ENCODE peak calls at places on chromosome 14, in six cellular contexts. One of them, this sample, is unnamed.
A peak's percentile ranks its signal among the peaks of the same experiment; 100 is the strongest.

GRCh38 chr14:60632777-60633176 is 16.5 kb downstream of the SIX1 start:
- DNase-seq in HepG2: no peak
- DNase-seq in K562: no peak
- DNase-seq in H1: no peak
- DNase-seq in SK-N-SH: no peak
- DNase-seq in GM12878: peak; percentile 30
- DNase-seq in this sample: no peak

GRCh38 chr14:89641495-89642162 is 224.6 kb upstream of the FOXN3 start:
- DNase-seq in HepG2: peak; percentile 66
- DNase-seq in K562: no peak
- DNase-seq in H1: no peak
- DNase-seq in SK-N-SH: no peak
- DNase-seq in GM12878: peak; percentile 79
- DNase-seq in this sample: no peak

GRCh38 chr14:102183922-102184677 is 44.4 kb downstream of the WDR20 start:
- DNase-seq in HepG2: no peak
- DNase-seq in K562: no peak
- DNase-seq in H1: no peak
- DNase-seq in SK-N-SH: no peak
- DNase-seq in GM12878: no peak
- DNase-seq in this sample: no peak

GRCh38 chr14:74922752-74923401 is at the start of gene RPS6KL1:
- DNase-seq in HepG2: peak; percentile 74
- DNase-seq in K562: peak; percentile 89
- DNase-seq in H1: peak; percentile 50
- DNase-seq in SK-N-SH: peak; percentile 98
- DNase-seq in GM12878: no peak
- DNase-seq in this sample: peak; percentile 57

GRCh38 chr14:77068515-77069200 is 29.4 kb upstream of the CIPC start:
- DNase-seq in HepG2: no peak
- DNase-seq in K562: no peak
- DNase-seq in H1: no peak
- DNase-seq in SK-N-SH: no peak
- DNase-seq in GM12878: no peak
- DNase-seq in this sample: no peak

GRCh38 chr14:80930836-80931389 is 10.6 kb downstream of the CEP128 start:
- DNase-seq in HepG2: no peak
- DNase-seq in K562: no peak
- DNase-seq in H1: no peak
- DNase-seq in SK-N-SH: no peak
- DNase-seq in GM12878: peak; percentile 88
- DNase-seq in this sample: peak; percentile 68

GRCh38 chr14:95496111-95496681 is 20.3 kb downstream of the SYNE3 start:
- DNase-seq in HepG2: no peak
- DNase-seq in K562: no peak
- DNase-seq in H1: no peak
- DNase-seq in SK-N-SH: no peak
- DNase-seq in GM12878: no peak
- DNase-seq in this sample: no peak

GRCh38 chr14:88999137-88999536 is 174.7 kb downstream of the TTC8 start:
- DNase-seq in HepG2: no peak
- DNase-seq in K562: no peak
- DNase-seq in H1: no peak
- DNase-seq in SK-N-SH: no peak
- DNase-seq in GM12878: no peak
- DNase-seq in this sample: no peak

GRCh38 chr14:50678163-50678562 is 10.1 kb upstream of the SAV1 start:
- DNase-seq in HepG2: no peak
- DNase-seq in K562: no peak
- DNase-seq in H1: no peak
- DNase-seq in SK-N-SH: no peak
- DNase-seq in GM12878: no peak
- DNase-seq in this sample: no peak

GRCh38 chr14:89327771-89328212 is 89.2 kb downstream of the FOXN3 start:
- DNase-seq in HepG2: no peak
- DNase-seq in K562: no peak
- DNase-seq in H1: no peak
- DNase-seq in SK-N-SH: no peak
- DNase-seq in GM12878: no peak
- DNase-seq in this sample: no peak

GRCh38 chr14:75459099-75459741 is 31.4 kb downstream of the JDP2 start:
- DNase-seq in HepG2: no peak
- DNase-seq in K562: no peak
- DNase-seq in H1: no peak
- DNase-seq in SK-N-SH: no peak
- DNase-seq in GM12878: no peak
- DNase-seq in this sample: peak; percentile 90

GRCh38 chr14:85535916-85536834 is 6.2 kb downstream of the FLRT2 start:
- DNase-seq in HepG2: peak; percentile 12
- DNase-seq in K562: no peak
- DNase-seq in H1: no peak
- DNase-seq in SK-N-SH: peak; percentile 27
- DNase-seq in GM12878: no peak
- DNase-seq in this sample: no peak

GRCh38 chr14:91373591-91374245 is 43.9 kb downstream of the CCDC88C start:
- DNase-seq in HepG2: no peak
- DNase-seq in K562: no peak
- DNase-seq in H1: no peak
- DNase-seq in SK-N-SH: peak; percentile 55
- DNase-seq in GM12878: peak; percentile 80
- DNase-seq in this sample: no peak

GRCh38 chr14:57871487-57872080 is 5.7 kb upstream of the SLC35F4 start:
- DNase-seq in HepG2: peak; percentile 26
- DNase-seq in K562: peak; percentile 26
- DNase-seq in H1: no peak
- DNase-seq in SK-N-SH: peak; percentile 28
- DNase-seq in GM12878: peak; percentile 2
- DNase-seq in this sample: no peak

GRCh38 chr14:95327558-95328374 is 8.1 kb upstream of the CLMN start:
- DNase-seq in HepG2: no peak
- DNase-seq in K562: no peak
- DNase-seq in H1: no peak
- DNase-seq in SK-N-SH: no peak
- DNase-seq in GM12878: peak; percentile 91
- DNase-seq in this sample: no peak

GRCh38 chr14:94129758-94130414 is 482 bp upstream of the IFI27L2 start:
- DNase-seq in HepG2: no peak
- DNase-seq in K562: peak; percentile 58
- DNase-seq in H1: no peak
- DNase-seq in SK-N-SH: peak; percentile 59
- DNase-seq in GM12878: no peak
- DNase-seq in this sample: no peak

GRCh38 chr14:52333823-52334657 is 19.9 kb downstream of the PTGER2 start:
- DNase-seq in HepG2: no peak
- DNase-seq in K562: no peak
- DNase-seq in H1: no peak
- DNase-seq in SK-N-SH: no peak
- DNase-seq in GM12878: no peak
- DNase-seq in this sample: no peak

GRCh38 chr14:88232783-88233182 is 90.3 kb downstream of the KCNK10 start:
- DNase-seq in HepG2: no peak
- DNase-seq in K562: no peak
- DNase-seq in H1: no peak
- DNase-seq in SK-N-SH: no peak
- DNase-seq in GM12878: no peak
- DNase-seq in this sample: no peak

GRCh38 chr14:33525626-33526025 is 425.2 kb downstream of the EGLN3 start:
- DNase-seq in HepG2: no peak
- DNase-seq in K562: no peak
- DNase-seq in H1: no peak
- DNase-seq in SK-N-SH: no peak
- DNase-seq in GM12878: no peak
- DNase-seq in this sample: no peak

GRCh38 chr14:88974991-88975835 is 150.8 kb downstream of the TTC8 start:
- DNase-seq in HepG2: no peak
- DNase-seq in K562: no peak
- DNase-seq in H1: no peak
- DNase-seq in SK-N-SH: no peak
- DNase-seq in GM12878: no peak
- DNase-seq in this sample: no peak

GRCh38 chr14:24456980-24457379 is 14.4 kb upstream of the SDR39U1 start:
- DNase-seq in HepG2: no peak
- DNase-seq in K562: no peak
- DNase-seq in H1: no peak
- DNase-seq in SK-N-SH: no peak
- DNase-seq in GM12878: no peak
- DNase-seq in this sample: no peak

GRCh38 chr14:94342334-94342934 is 19.3 kb upstream of the SERPINA6 start:
- DNase-seq in HepG2: peak; percentile 82
- DNase-seq in K562: no peak
- DNase-seq in H1: no peak
- DNase-seq in SK-N-SH: peak; percentile 19
- DNase-seq in GM12878: no peak
- DNase-seq in this sample: no peak

GRCh38 chr14:100532154-100532915 is 54.9 kb downstream of the BEGAIN start:
- DNase-seq in HepG2: no peak
- DNase-seq in K562: no peak
- DNase-seq in H1: no peak
- DNase-seq in SK-N-SH: peak; percentile 48
- DNase-seq in GM12878: no peak
- DNase-seq in this sample: no peak
- TF ChIP-seq GABPA in HepG2: no peak
- TF ChIP-seq GABPA in K562: no peak
- TF ChIP-seq GABPA in H1: no peak
- TF ChIP-seq GABPA in SK-N-SH: no peak
- TF ChIP-seq GABPA in GM12878: no peak
- TF ChIP-seq GABPA in this sample: no peak

DNA sequence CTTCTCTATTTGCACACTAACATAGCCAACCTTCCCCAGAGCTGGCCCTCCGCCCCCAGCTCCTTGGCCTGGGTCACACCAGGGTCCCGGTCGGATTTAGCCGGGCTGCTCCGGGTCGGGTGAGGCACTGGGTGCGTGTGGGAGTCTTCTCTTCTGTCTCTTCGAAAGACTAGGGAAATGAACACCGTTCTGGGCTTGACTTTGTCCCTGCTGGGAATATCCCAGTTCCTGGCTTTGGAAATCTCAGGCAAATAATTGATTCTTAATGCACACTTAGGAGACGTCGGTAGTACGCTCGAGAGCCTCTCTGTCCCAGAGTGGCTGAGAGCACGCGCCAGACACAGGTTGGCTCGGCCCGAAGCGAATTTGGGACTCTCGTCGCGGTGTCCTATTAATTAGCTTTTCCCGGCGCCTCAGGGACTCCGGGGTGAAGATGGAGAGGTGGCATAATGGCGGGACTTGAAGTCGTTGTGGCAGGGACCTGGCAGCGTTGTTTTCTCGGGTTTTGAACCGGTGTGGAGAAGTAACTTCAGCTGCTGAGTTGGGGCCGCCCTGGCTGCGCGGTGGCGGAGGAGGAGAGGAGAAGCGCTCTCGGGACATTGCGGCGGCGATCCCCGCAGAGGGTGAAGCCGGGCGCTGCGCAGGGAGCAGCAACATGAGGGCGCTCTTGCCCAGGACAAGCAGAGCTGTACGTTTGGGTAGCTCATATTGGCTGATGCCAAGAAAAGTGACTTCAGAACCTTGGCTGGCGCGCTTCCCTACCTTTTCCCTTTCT is 7.5 kb downstream of the FOXG1 start:
- DNase-seq in HepG2: no peak
- DNase-seq in K562: peak; percentile 43
- DNase-seq in H1: no peak
- DNase-seq in SK-N-SH: no peak
- DNase-seq in GM12878: no peak
- DNase-seq in this sample: no peak
- H3K27me3 ChIP-seq in HepG2: peaks cover 28% of the 10 kb centered on the region
- H3K27me3 ChIP-seq in K562: peaks cover 3% of the 10 kb centered on the region
- H3K27me3 ChIP-seq in H1: peaks cover 100% of the 10 kb centered on the region
- H3K27me3 ChIP-seq in SK-N-SH: peaks cover 57% of the 10 kb centered on the region
- H3K27me3 ChIP-seq in GM12878: no peaks in the 10 kb centered on the region
- H3K27me3 ChIP-seq in this sample: peaks cover 46% of the 10 kb centered on the region

DNA sequence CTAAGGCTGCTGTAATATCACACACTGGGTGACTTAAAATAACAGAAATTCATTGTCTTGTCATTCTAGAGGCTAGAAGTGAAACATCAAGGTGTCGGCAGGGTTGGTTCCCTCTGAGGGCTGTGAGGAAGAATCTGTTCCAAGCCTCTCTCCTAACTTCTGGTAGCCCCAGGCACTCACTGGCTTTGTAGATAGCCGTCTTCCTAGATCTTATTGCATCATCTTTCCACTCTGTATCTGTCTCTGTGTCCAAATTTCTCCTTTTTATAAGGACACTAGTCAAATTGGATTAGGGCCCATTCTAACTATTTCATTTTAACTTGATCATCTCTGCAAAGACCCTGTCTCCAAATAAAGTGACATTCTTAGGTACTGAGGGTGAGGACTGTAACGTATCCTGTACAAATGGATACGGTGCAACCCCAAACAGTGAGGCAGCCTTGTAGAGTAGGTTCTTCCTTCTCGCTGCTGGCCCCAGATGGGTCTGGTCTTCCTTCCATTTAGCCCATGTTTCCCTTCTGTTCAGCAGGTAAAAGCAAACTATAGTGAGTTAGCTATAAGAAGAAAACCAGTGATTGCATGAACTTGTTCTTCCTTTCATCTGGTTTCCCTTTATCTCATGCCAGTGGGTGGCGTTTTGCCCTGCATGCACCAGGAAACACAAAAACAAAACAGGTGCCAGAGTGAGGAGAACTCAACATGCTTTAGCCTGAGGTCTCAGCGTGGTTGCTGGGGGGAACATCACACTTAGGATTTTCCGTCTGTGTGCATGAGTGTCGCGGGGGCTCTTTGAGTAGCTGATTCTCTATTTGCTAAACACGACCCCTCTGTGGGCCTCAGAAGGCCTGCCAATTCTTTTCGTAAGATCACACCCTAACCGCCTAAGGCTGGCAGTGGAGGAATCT is 19.5 kb downstream of the TTC9 start:
- DNase-seq in HepG2: no peak
- DNase-seq in K562: no peak
- DNase-seq in H1: no peak
- DNase-seq in SK-N-SH: no peak
- DNase-seq in GM12878: peak; percentile 57
- DNase-seq in this sample: peak; percentile 28
- H3K4me3 ChIP-seq in HepG2: no peak overlapping the region
- H3K4me3 ChIP-seq in K562: no peak overlapping the region
- H3K4me3 ChIP-seq in H1: no peak overlapping the region
- H3K4me3 ChIP-seq in SK-N-SH: no peak overlapping the region
- H3K4me3 ChIP-seq in GM12878: peak overlapping the region; percentile 1
- H3K4me3 ChIP-seq in this sample: no peak overlapping the region

DNA sequence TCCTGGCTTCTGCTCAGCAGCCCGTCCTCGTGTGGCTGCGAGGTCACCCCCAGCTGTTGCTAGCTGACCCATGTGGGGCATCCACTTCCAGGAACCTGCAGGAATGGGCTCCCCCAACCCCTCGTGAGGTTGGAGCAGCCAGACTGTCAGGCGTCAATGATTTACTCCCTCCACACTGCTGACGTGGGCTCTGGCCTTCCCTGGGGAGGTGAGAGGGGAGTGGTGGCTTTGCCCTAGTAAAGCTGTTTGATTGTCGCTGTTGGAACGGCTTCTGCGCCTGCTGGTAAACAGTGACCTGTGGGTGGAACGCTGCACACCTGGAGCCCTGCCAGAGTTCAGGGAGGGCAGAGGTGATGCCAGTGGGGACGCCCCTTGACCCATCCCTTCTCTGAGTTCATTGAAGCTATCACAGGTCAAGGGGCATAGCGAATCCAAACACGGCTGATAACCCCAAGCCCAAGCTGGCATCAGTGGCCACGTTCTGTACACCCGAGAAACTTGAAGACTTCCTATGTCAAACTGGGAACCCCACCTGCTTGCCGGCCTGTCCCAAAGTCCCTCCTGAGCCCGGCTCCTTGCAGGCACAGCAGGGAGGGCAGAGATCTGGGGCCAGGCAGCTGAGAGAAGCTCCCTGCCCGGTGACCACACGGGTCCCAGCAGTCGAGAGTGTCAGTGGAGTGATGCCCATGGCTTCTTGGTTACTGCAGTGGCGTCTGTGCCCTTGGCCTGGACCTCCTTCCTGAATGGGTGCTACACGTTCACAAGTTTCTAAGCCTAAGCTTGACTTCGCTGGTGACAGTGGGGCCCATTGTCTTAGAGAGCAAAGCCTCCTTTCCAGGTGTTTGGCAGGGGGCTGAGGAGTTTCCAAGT is 2.7 kb downstream of the ASPG start:
- DNase-seq in HepG2: peak; percentile 17
- DNase-seq in K562: no peak
- DNase-seq in H1: no peak
- DNase-seq in SK-N-SH: no peak
- DNase-seq in GM12878: no peak
- DNase-seq in this sample: no peak
- TF ChIP-seq GABPA in HepG2: no peak
- TF ChIP-seq GABPA in K562: no peak
- TF ChIP-seq GABPA in H1: no peak
- TF ChIP-seq GABPA in SK-N-SH: no peak
- TF ChIP-seq GABPA in GM12878: no peak
- TF ChIP-seq GABPA in this sample: no peak